ENCODE peak calls at places on chromosomes 4 and X, in seven cellular contexts. One of them, this sample, is unnamed.

GRCh38 chr4:189088783-189089182 is 851.9 kb upstream of the FRG1 start:
- DNase-seq in HL-60: no peak
- DNase-seq in stomach: no peak
- DNase-seq in GM12891: no peak
- DNase-seq in breast epithelium: no peak
- DNase-seq in sigmoid colon: no peak
- DNase-seq in HCT116: no peak
- DNase-seq in this sample: no peak

GRCh38 chr4:112284662-112285411 is 867 bp downstream of the TIFA start:
- DNase-seq in HL-60: no peak
- DNase-seq in stomach: no peak
- DNase-seq in GM12891: no peak
- DNase-seq in breast epithelium: peak
- DNase-seq in sigmoid colon: no peak
- DNase-seq in HCT116: no peak
- DNase-seq in this sample: no peak

GRCh38 chr4:94507708-94508107 is 56.0 kb downstream of the PDLIM5 start:
- DNase-seq in HL-60: no peak
- DNase-seq in stomach: no peak
- DNase-seq in GM12891: no peak
- DNase-seq in breast epithelium: no peak
- DNase-seq in sigmoid colon: no peak
- DNase-seq in HCT116: peak
- DNase-seq in this sample: no peak

GRCh38 chr4:186915816-186916215 is 192.2 kb upstream of the FAT1 start:
- DNase-seq in HL-60: no peak
- DNase-seq in stomach: no peak
- DNase-seq in GM12891: no peak
- DNase-seq in breast epithelium: no peak
- DNase-seq in sigmoid colon: no peak
- DNase-seq in HCT116: no peak
- DNase-seq in this sample: no peak

GRCh38 chr4:186020106-186020792 is 48.7 kb upstream of the TLR3 start:
- DNase-seq in HL-60: no peak
- DNase-seq in stomach: no peak
- DNase-seq in GM12891: no peak
- DNase-seq in breast epithelium: no peak
- DNase-seq in sigmoid colon: no peak
- DNase-seq in HCT116: no peak
- DNase-seq in this sample: no peak

GRCh38 chr4:7933631-7934510 is 5.8 kb downstream of the AFAP1 start:
- DNase-seq in HL-60: no peak
- DNase-seq in stomach: no peak
- DNase-seq in GM12891: no peak
- DNase-seq in breast epithelium: no peak
- DNase-seq in sigmoid colon: peak
- DNase-seq in HCT116: no peak
- DNase-seq in this sample: no peak

GRCh38 chr4:61162116-61162515 is 38.0 kb upstream of the ADGRL3 start:
- DNase-seq in HL-60: no peak
- DNase-seq in stomach: no peak
- DNase-seq in GM12891: no peak
- DNase-seq in breast epithelium: no peak
- DNase-seq in sigmoid colon: no peak
- DNase-seq in HCT116: no peak
- DNase-seq in this sample: no peak

GRCh38 chrX:115214151-115214550 is 19.7 kb downstream of the LRCH2 start:
- DNase-seq in HL-60: no peak
- DNase-seq in stomach: no peak
- DNase-seq in GM12891: no peak
- DNase-seq in breast epithelium: no peak
- DNase-seq in sigmoid colon: no peak
- DNase-seq in HCT116: no peak
- DNase-seq in this sample: no peak

GRCh38 chrX:23705235-23705634 is 37.8 kb downstream of the ACOT9 start:
- DNase-seq in HL-60: no peak
- DNase-seq in stomach: no peak
- DNase-seq in GM12891: no peak
- DNase-seq in breast epithelium: no peak
- DNase-seq in sigmoid colon: no peak
- DNase-seq in HCT116: no peak
- DNase-seq in this sample: no peak

GRCh38 chrX:2325076-2325784 is 175.5 kb downstream of the DHRSX start:
- DNase-seq in HL-60: peak
- DNase-seq in stomach: peak
- DNase-seq in GM12891: no peak
- DNase-seq in breast epithelium: peak
- DNase-seq in sigmoid colon: peak
- DNase-seq in HCT116: no peak
- DNase-seq in this sample: no peak

GRCh38 chrX:126272795-126273497 is 106.9 kb upstream of the DCAF12L2 start:
- DNase-seq in HL-60: no peak
- DNase-seq in stomach: no peak
- DNase-seq in GM12891: no peak
- DNase-seq in breast epithelium: no peak
- DNase-seq in sigmoid colon: no peak
- DNase-seq in HCT116: no peak
- DNase-seq in this sample: no peak

GRCh38 chr4:56181140-56181950 is 205.9 kb downstream of the AASDH start:
- DNase-seq in HL-60: peak
- DNase-seq in stomach: no peak
- DNase-seq in GM12891: no peak
- DNase-seq in breast epithelium: no peak
- DNase-seq in sigmoid colon: no peak
- DNase-seq in HCT116: peak
- DNase-seq in this sample: peak

GRCh38 chr4:26862381-26862915 is 1.8 kb downstream of the STIM2 start:
- DNase-seq in HL-60: no peak
- DNase-seq in stomach: no peak
- DNase-seq in GM12891: no peak
- DNase-seq in breast epithelium: no peak
- DNase-seq in sigmoid colon: no peak
- DNase-seq in HCT116: no peak
- DNase-seq in this sample: no peak

GRCh38 chr4:1033840-1034551 is 22.6 kb downstream of the FGFRL1 start:
- DNase-seq in HL-60: no peak
- DNase-seq in stomach: peak
- DNase-seq in GM12891: no peak
- DNase-seq in breast epithelium: no peak
- DNase-seq in sigmoid colon: no peak
- DNase-seq in HCT116: no peak
- DNase-seq in this sample: no peak

GRCh38 chrX:39928704-39929439 is 168.9 kb downstream of the BCOR start:
- DNase-seq in HL-60: no peak
- DNase-seq in stomach: no peak
- DNase-seq in GM12891: no peak
- DNase-seq in breast epithelium: no peak
- DNase-seq in sigmoid colon: no peak
- DNase-seq in HCT116: no peak
- DNase-seq in this sample: no peak

GRCh38 chrX:94430091-94430490 is 756.1 kb downstream of the FAM133A start:
- DNase-seq in HL-60: no peak
- DNase-seq in stomach: no peak
- DNase-seq in GM12891: no peak
- DNase-seq in breast epithelium: no peak
- DNase-seq in sigmoid colon: no peak
- DNase-seq in HCT116: no peak
- DNase-seq in this sample: no peak

GRCh38 chr4:105206214-105206613 is 59.5 kb downstream of the TET2 start:
- DNase-seq in HL-60: no peak
- DNase-seq in stomach: no peak
- DNase-seq in GM12891: no peak
- DNase-seq in breast epithelium: no peak
- DNase-seq in sigmoid colon: no peak
- DNase-seq in HCT116: no peak
- DNase-seq in this sample: no peak

GRCh38 chr4:182023469-182023868 is 219.7 kb upstream of the TENM3 start:
- DNase-seq in HL-60: no peak
- DNase-seq in stomach: no peak
- DNase-seq in GM12891: no peak
- DNase-seq in breast epithelium: no peak
- DNase-seq in sigmoid colon: no peak
- DNase-seq in HCT116: no peak
- DNase-seq in this sample: no peak

GRCh38 chrX:24037729-24038128 is 10.7 kb upstream of the KLHL15 start:
- DNase-seq in HL-60: no peak
- DNase-seq in stomach: no peak
- DNase-seq in GM12891: no peak
- DNase-seq in breast epithelium: no peak
- DNase-seq in sigmoid colon: no peak
- DNase-seq in HCT116: no peak
- DNase-seq in this sample: no peak

GRCh38 chr4:67699603-67700002 is 1.4 kb downstream of the UBA6 start:
- DNase-seq in HL-60: peak
- DNase-seq in stomach: no peak
- DNase-seq in GM12891: no peak
- DNase-seq in breast epithelium: no peak
- DNase-seq in sigmoid colon: no peak
- DNase-seq in HCT116: no peak
- DNase-seq in this sample: no peak

GRCh38 chrX:130975947-130976346 is 72.9 kb upstream of the ENOX2 start:
- DNase-seq in HL-60: peak
- DNase-seq in stomach: no peak
- DNase-seq in GM12891: no peak
- DNase-seq in breast epithelium: no peak
- DNase-seq in sigmoid colon: no peak
- DNase-seq in HCT116: peak
- DNase-seq in this sample: peak

DNA sequence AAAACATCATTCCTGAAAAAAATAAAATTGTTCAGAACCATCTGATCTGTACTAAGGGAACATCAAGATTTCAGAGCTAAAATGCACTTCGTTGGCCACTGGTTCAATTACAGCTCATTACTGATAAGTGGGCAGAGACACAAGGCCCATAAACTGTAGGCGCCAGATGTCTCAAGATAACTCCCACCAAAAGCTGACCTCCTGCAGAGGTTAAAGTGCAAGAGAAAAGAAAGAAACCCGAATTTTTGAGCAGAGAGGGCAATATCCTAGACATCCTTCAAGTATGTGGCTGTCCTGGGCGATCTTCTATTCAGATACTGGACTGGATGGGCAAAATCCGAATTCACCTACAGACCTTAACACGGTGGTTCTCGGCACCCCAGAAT is 660 bp downstream of the GEMIN8 start:
- DNase-seq in HL-60: no peak
- DNase-seq in stomach: no peak
- DNase-seq in GM12891: no peak
- DNase-seq in breast epithelium: no peak
- DNase-seq in sigmoid colon: no peak
- DNase-seq in HCT116: no peak
- DNase-seq in this sample: no peak
- TF ChIP-seq POLR2AphosphoS5 in HL-60: no peak
- TF ChIP-seq POLR2AphosphoS5 in stomach: no peak
- TF ChIP-seq POLR2AphosphoS5 in GM12891: no peak
- TF ChIP-seq POLR2AphosphoS5 in breast epithelium: no peak
- TF ChIP-seq POLR2AphosphoS5 in sigmoid colon: no peak
- TF ChIP-seq POLR2AphosphoS5 in HCT116: no peak
- TF ChIP-seq POLR2AphosphoS5 in this sample: no peak

GRCh38 chrX:66030505-66031317 is 9.2 kb downstream of the VSIG4 start:
- DNase-seq in HL-60: peak
- DNase-seq in stomach: no peak
- DNase-seq in GM12891: no peak
- DNase-seq in breast epithelium: no peak
- DNase-seq in sigmoid colon: no peak
- DNase-seq in HCT116: peak
- DNase-seq in this sample: no peak
- TF ChIP-seq POLR2AphosphoS5 in HL-60: no peak
- TF ChIP-seq POLR2AphosphoS5 in stomach: no peak
- TF ChIP-seq POLR2AphosphoS5 in GM12891: no peak
- TF ChIP-seq POLR2AphosphoS5 in breast epithelium: no peak
- TF ChIP-seq POLR2AphosphoS5 in sigmoid colon: no peak
- TF ChIP-seq POLR2AphosphoS5 in HCT116: no peak
- TF ChIP-seq POLR2AphosphoS5 in this sample: no peak

GRCh38 chr4:76458829-76459228 is 23.8 kb downstream of the SHROOM3 start:
- DNase-seq in HL-60: no peak
- DNase-seq in stomach: no peak
- DNase-seq in GM12891: no peak
- DNase-seq in breast epithelium: no peak
- DNase-seq in sigmoid colon: no peak
- DNase-seq in HCT116: no peak
- DNase-seq in this sample: no peak

GRCh38 chr4:76458297-76458696 is 23.3 kb downstream of the SHROOM3 start:
- DNase-seq in HL-60: no peak
- DNase-seq in stomach: no peak
- DNase-seq in GM12891: no peak
- DNase-seq in breast epithelium: no peak
- DNase-seq in sigmoid colon: no peak
- DNase-seq in HCT116: no peak
- DNase-seq in this sample: no peak

GRCh38 chr4:76457885-76458284 is 22.9 kb downstream of the SHROOM3 start:
- DNase-seq in HL-60: no peak
- DNase-seq in stomach: no peak
- DNase-seq in GM12891: no peak
- DNase-seq in breast epithelium: no peak
- DNase-seq in sigmoid colon: no peak
- DNase-seq in HCT116: peak
- DNase-seq in this sample: no peak

GRCh38 chr4:76463568-76463967 is 28.5 kb downstream of the SHROOM3 start:
- DNase-seq in HL-60: no peak
- DNase-seq in stomach: no peak
- DNase-seq in GM12891: no peak
- DNase-seq in breast epithelium: no peak
- DNase-seq in sigmoid colon: no peak
- DNase-seq in HCT116: no peak
- DNase-seq in this sample: no peak

GRCh38 chr4:76459291-76459723 is 24.3 kb downstream of the SHROOM3 start:
- DNase-seq in HL-60: no peak
- DNase-seq in stomach: no peak
- DNase-seq in GM12891: no peak
- DNase-seq in breast epithelium: no peak
- DNase-seq in sigmoid colon: no peak
- DNase-seq in HCT116: peak
- DNase-seq in this sample: no peak
- TF ChIP-seq POLR2AphosphoS5 in HL-60: no peak
- TF ChIP-seq POLR2AphosphoS5 in stomach: no peak
- TF ChIP-seq POLR2AphosphoS5 in GM12891: no peak
- TF ChIP-seq POLR2AphosphoS5 in breast epithelium: no peak
- TF ChIP-seq POLR2AphosphoS5 in sigmoid colon: no peak
- TF ChIP-seq POLR2AphosphoS5 in HCT116: no peak
- TF ChIP-seq POLR2AphosphoS5 in this sample: no peak

DNA sequence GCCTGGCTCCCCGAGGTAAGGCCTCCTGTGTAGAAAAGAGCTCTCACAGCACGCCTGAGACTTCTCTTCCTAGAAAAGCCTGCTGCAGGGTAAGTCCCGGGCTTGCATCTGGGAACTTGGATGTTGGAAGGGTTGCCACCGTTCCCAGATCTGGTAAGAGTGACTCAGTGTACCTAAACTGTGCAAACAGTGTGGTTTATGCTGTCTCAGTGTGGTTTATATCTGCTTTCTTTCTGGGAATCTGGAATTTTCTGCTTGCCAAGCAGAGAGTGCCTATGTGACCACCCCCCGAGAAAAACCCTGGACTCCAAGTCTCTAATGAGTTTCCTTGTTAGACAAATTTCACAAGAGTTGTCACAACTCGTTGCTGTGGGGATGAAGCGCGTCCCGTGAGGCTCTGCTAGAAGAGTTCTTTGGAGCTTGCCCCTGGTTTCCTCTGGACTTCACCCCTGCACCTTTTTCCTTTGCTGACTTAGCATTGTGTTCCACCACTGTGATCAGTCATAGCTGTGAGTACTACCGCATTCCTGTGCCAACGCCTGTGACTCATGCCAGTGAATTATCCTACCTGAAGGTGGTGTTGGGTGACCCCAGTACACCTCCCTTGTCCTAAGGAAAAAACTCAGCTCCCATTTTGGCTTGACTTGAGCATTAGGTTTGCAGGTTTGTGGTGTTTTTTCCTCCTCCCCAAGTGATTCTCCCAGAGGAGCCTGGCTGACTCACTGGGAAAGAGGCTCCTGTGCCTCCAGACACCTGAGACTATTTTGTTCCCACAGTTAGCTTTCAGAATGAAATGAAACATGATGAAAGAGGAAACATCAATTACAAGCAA is 14.5 kb downstream of the SLC2A9 start:
- DNase-seq in HL-60: no peak
- DNase-seq in stomach: peak
- DNase-seq in GM12891: no peak
- DNase-seq in breast epithelium: peak
- DNase-seq in sigmoid colon: no peak
- DNase-seq in HCT116: peak
- DNase-seq in this sample: no peak
- TF ChIP-seq POLR2AphosphoS5 in HL-60: no peak
- TF ChIP-seq POLR2AphosphoS5 in stomach: no peak
- TF ChIP-seq POLR2AphosphoS5 in GM12891: no peak
- TF ChIP-seq POLR2AphosphoS5 in breast epithelium: no peak
- TF ChIP-seq POLR2AphosphoS5 in sigmoid colon: no peak
- TF ChIP-seq POLR2AphosphoS5 in HCT116: peak
- TF ChIP-seq POLR2AphosphoS5 in this sample: no peak

This sample was measured in SK-N-MC.